ENCODE peak calls at places on chromosomes 3 and 15, in ten cellular contexts. One of them, this sample, is unnamed.

GRCh38 chr3:43161684-43162512 is 56.0 kb upstream of the POMGNT2 start:
- DNase-seq in endothelial cell: no peak
- DNase-seq in ovary: no peak
- DNase-seq in WERI-Rb-1: no peak
- DNase-seq in Peyer's patch: no peak
- DNase-seq in adrenal gland: no peak
- DNase-seq in mesothelial cell of epicardium: no peak
- DNase-seq in BE2C: peak; percentile 39
- DNase-seq in CD4-positive, alpha-beta T cell: no peak
- DNase-seq in GM10248: no peak
- DNase-seq in this sample: peak; percentile 53

GRCh38 chr3:39705351-39705900 is 104.0 kb upstream of the MYRIP start:
- DNase-seq in endothelial cell: no peak
- DNase-seq in ovary: no peak
- DNase-seq in WERI-Rb-1: no peak
- DNase-seq in Peyer's patch: no peak
- DNase-seq in adrenal gland: no peak
- DNase-seq in mesothelial cell of epicardium: no peak
- DNase-seq in BE2C: no peak
- DNase-seq in CD4-positive, alpha-beta T cell: no peak
- DNase-seq in GM10248: no peak
- DNase-seq in this sample: no peak

GRCh38 chr3:196942915-196943277 is 568 bp upstream of the NCBP2 start:
- DNase-seq in endothelial cell: no peak
- DNase-seq in ovary: no peak
- DNase-seq in WERI-Rb-1: no peak
- DNase-seq in Peyer's patch: peak; percentile 71
- DNase-seq in adrenal gland: peak; percentile 35
- DNase-seq in mesothelial cell of epicardium: peak; percentile 47
- DNase-seq in BE2C: no peak
- DNase-seq in CD4-positive, alpha-beta T cell: no peak
- DNase-seq in GM10248: no peak
- DNase-seq in this sample: no peak

GRCh38 chr3:23991236-23992050 is 46.4 kb downstream of the NR1D2 start:
- DNase-seq in endothelial cell: no peak
- DNase-seq in ovary: no peak
- DNase-seq in WERI-Rb-1: no peak
- DNase-seq in Peyer's patch: no peak
- DNase-seq in adrenal gland: no peak
- DNase-seq in mesothelial cell of epicardium: no peak
- DNase-seq in BE2C: peak; percentile 6
- DNase-seq in CD4-positive, alpha-beta T cell: no peak
- DNase-seq in GM10248: no peak
- DNase-seq in this sample: no peak

GRCh38 chr15:67307156-67307555 is 52.6 kb downstream of the IQCH start:
- DNase-seq in endothelial cell: no peak
- DNase-seq in ovary: no peak
- DNase-seq in WERI-Rb-1: no peak
- DNase-seq in Peyer's patch: no peak
- DNase-seq in adrenal gland: no peak
- DNase-seq in mesothelial cell of epicardium: no peak
- DNase-seq in BE2C: no peak
- DNase-seq in CD4-positive, alpha-beta T cell: no peak
- DNase-seq in GM10248: no peak
- DNase-seq in this sample: no peak

GRCh38 chr3:183895296-183895695 is 10.6 kb upstream of the PARL start:
- DNase-seq in endothelial cell: peak; percentile 23
- DNase-seq in ovary: no peak
- DNase-seq in WERI-Rb-1: no peak
- DNase-seq in Peyer's patch: no peak
- DNase-seq in adrenal gland: peak; percentile 43
- DNase-seq in mesothelial cell of epicardium: no peak
- DNase-seq in BE2C: peak; percentile 36
- DNase-seq in CD4-positive, alpha-beta T cell: no peak
- DNase-seq in GM10248: peak; percentile 86
- DNase-seq in this sample: no peak

GRCh38 chr3:45528429-45528828 is 66.1 kb upstream of the LIMD1 start:
- DNase-seq in endothelial cell: no peak
- DNase-seq in ovary: no peak
- DNase-seq in WERI-Rb-1: no peak
- DNase-seq in Peyer's patch: no peak
- DNase-seq in adrenal gland: no peak
- DNase-seq in mesothelial cell of epicardium: no peak
- DNase-seq in BE2C: no peak
- DNase-seq in CD4-positive, alpha-beta T cell: no peak
- DNase-seq in GM10248: no peak
- DNase-seq in this sample: no peak

GRCh38 chr3:124597273-124597672 is 133.0 kb upstream of the UMPS start:
- DNase-seq in endothelial cell: no peak
- DNase-seq in ovary: no peak
- DNase-seq in WERI-Rb-1: no peak
- DNase-seq in Peyer's patch: no peak
- DNase-seq in adrenal gland: no peak
- DNase-seq in mesothelial cell of epicardium: no peak
- DNase-seq in BE2C: peak; percentile 71
- DNase-seq in CD4-positive, alpha-beta T cell: no peak
- DNase-seq in GM10248: no peak
- DNase-seq in this sample: no peak

GRCh38 chr3:100532411-100532810 is 40.0 kb downstream of the TMEM45A start:
- DNase-seq in endothelial cell: no peak
- DNase-seq in ovary: no peak
- DNase-seq in WERI-Rb-1: no peak
- DNase-seq in Peyer's patch: no peak
- DNase-seq in adrenal gland: no peak
- DNase-seq in mesothelial cell of epicardium: no peak
- DNase-seq in BE2C: no peak
- DNase-seq in CD4-positive, alpha-beta T cell: no peak
- DNase-seq in GM10248: no peak
- DNase-seq in this sample: no peak

DNA sequence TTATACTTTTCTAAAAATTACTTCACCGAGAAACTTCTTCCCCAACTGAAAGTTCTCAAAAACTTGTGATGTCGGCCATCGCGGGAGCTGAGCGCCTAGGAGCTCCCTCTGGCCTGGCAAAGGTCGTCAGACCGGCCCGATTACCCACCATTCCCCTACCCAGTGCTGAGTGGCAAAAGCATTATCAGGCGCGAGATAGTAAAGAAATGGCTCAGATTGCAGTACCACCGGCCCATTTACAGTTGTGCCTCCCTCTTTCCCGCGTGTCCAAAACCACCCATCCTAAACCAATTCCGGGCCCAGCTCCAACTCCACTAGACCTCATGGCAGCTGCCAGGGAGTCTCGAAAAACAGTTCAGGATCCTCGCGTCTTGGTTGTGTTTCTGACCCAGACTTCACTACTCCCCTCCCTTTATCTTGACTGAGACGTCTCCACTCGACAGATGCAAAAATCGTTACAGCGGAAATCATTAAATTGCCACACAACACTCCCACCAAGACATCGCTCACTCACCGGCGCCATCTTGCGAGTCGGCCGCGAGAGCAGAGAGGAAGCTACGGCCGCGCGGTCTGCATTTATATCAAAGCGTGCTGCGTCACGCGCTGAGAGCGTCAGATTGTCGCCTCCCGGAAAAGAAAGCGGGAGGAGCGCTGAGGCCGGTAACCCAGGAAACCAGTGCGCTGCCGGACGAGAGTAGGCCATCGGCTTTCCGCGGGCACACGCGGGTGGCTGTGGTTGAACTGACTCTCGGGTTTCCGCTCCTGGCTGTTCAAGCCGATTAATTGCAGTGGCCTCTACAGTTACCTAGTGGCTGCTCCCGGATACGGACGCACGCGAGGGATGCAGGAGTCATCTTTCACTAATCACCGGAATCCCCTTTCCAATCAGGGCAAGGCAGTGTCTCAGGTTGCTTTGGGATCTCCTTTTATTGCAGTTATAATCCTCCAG is at the start of gene RPL22L1:
- DNase-seq in endothelial cell: peak; percentile 88
- DNase-seq in ovary: peak; percentile 93
- DNase-seq in WERI-Rb-1: peak; percentile 97
- DNase-seq in Peyer's patch: peak; percentile 95
- DNase-seq in adrenal gland: peak; percentile 96
- DNase-seq in mesothelial cell of epicardium: peak; percentile 87
- DNase-seq in BE2C: peak; percentile 96
- DNase-seq in CD4-positive, alpha-beta T cell: peak; percentile 90
- DNase-seq in GM10248: peak; percentile 92
- DNase-seq in this sample: peak; percentile 96
- TF ChIP-seq CTCF in endothelial cell: no peak
- TF ChIP-seq CTCF in ovary: no peak
- TF ChIP-seq CTCF in WERI-Rb-1: peak; percentile 6
- TF ChIP-seq CTCF in Peyer's patch: no peak
- TF ChIP-seq CTCF in adrenal gland: no peak
- TF ChIP-seq CTCF in mesothelial cell of epicardium: no peak
- TF ChIP-seq CTCF in BE2C: peak; percentile 7
- TF ChIP-seq CTCF in CD4-positive, alpha-beta T cell: peak; percentile 12
- TF ChIP-seq CTCF in GM10248: peak; percentile 19
- TF ChIP-seq CTCF in this sample: no peak

GRCh38 chr3:17314171-17314570 is 428.3 kb downstream of the TBC1D5 start:
- DNase-seq in endothelial cell: no peak
- DNase-seq in ovary: no peak
- DNase-seq in WERI-Rb-1: no peak
- DNase-seq in Peyer's patch: no peak
- DNase-seq in adrenal gland: no peak
- DNase-seq in mesothelial cell of epicardium: no peak
- DNase-seq in BE2C: no peak
- DNase-seq in CD4-positive, alpha-beta T cell: no peak
- DNase-seq in GM10248: no peak
- DNase-seq in this sample: no peak

GRCh38 chr3:17310983-17311382 is 426.2 kb downstream of the PLCL2 start:
- DNase-seq in endothelial cell: no peak
- DNase-seq in ovary: no peak
- DNase-seq in WERI-Rb-1: no peak
- DNase-seq in Peyer's patch: no peak
- DNase-seq in adrenal gland: no peak
- DNase-seq in mesothelial cell of epicardium: no peak
- DNase-seq in BE2C: no peak
- DNase-seq in CD4-positive, alpha-beta T cell: no peak
- DNase-seq in GM10248: no peak
- DNase-seq in this sample: no peak

GRCh38 chr3:17313746-17314145 is 428.7 kb downstream of the TBC1D5 start:
- DNase-seq in endothelial cell: no peak
- DNase-seq in ovary: no peak
- DNase-seq in WERI-Rb-1: no peak
- DNase-seq in Peyer's patch: no peak
- DNase-seq in adrenal gland: no peak
- DNase-seq in mesothelial cell of epicardium: no peak
- DNase-seq in BE2C: no peak
- DNase-seq in CD4-positive, alpha-beta T cell: no peak
- DNase-seq in GM10248: no peak
- DNase-seq in this sample: no peak

GRCh38 chr3:17320266-17320665 is 422.2 kb downstream of the TBC1D5 start:
- DNase-seq in endothelial cell: no peak
- DNase-seq in ovary: no peak
- DNase-seq in WERI-Rb-1: no peak
- DNase-seq in Peyer's patch: no peak
- DNase-seq in adrenal gland: no peak
- DNase-seq in mesothelial cell of epicardium: no peak
- DNase-seq in BE2C: no peak
- DNase-seq in CD4-positive, alpha-beta T cell: no peak
- DNase-seq in GM10248: no peak
- DNase-seq in this sample: no peak

DNA sequence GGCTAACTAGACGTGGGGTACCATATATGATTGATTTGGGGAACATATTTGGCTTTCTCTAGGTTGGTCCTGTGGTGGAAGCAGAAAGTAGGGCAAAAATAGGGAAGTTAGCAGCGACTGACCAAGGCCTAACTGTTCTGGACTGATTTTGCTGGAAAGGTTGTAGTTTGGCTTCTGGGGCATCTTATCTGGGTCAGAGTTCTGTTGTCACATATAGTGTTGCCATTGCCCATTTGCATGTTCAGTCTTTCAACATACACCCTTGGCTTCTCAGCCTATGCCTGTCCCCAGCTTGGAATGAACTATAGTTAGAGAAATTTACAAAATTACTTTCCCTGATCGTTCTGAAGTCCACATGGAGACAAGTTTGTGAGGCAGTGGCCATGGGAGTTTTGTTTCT is 426.5 kb downstream of the TBC1D5 start:
- DNase-seq in endothelial cell: no peak
- DNase-seq in ovary: no peak
- DNase-seq in WERI-Rb-1: no peak
- DNase-seq in Peyer's patch: no peak
- DNase-seq in adrenal gland: no peak
- DNase-seq in mesothelial cell of epicardium: no peak
- DNase-seq in BE2C: no peak
- DNase-seq in CD4-positive, alpha-beta T cell: no peak
- DNase-seq in GM10248: no peak
- DNase-seq in this sample: no peak
- TF ChIP-seq CTCF in endothelial cell: no peak
- TF ChIP-seq CTCF in ovary: no peak
- TF ChIP-seq CTCF in WERI-Rb-1: no peak
- TF ChIP-seq CTCF in Peyer's patch: no peak
- TF ChIP-seq CTCF in adrenal gland: no peak
- TF ChIP-seq CTCF in mesothelial cell of epicardium: no peak
- TF ChIP-seq CTCF in BE2C: no peak
- TF ChIP-seq CTCF in CD4-positive, alpha-beta T cell: no peak
- TF ChIP-seq CTCF in GM10248: no peak
- TF ChIP-seq CTCF in this sample: no peak

DNA sequence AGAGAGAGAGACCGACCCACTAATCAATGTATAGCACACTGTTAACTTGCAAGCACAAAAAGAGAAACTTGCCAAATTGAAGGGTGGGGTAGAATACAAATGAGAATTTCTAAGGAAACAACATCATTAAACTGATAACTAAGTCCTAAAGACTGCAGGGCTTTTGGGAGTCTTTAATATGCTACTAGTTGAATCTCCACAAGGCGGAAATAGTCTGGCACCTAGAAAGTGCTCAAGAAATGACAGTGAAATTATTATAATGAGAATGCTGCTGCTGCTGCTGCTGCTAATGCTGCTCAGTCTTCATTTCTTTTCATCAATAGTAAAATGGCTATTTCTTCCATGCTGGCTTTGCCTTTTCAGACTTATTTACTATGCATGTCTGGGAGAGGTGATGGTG is 91.8 kb downstream of the BTD start:
- DNase-seq in endothelial cell: no peak
- DNase-seq in ovary: no peak
- DNase-seq in WERI-Rb-1: no peak
- DNase-seq in Peyer's patch: no peak
- DNase-seq in adrenal gland: no peak
- DNase-seq in mesothelial cell of epicardium: no peak
- DNase-seq in BE2C: no peak
- DNase-seq in CD4-positive, alpha-beta T cell: no peak
- DNase-seq in GM10248: no peak
- DNase-seq in this sample: no peak
- TF ChIP-seq CTCF in endothelial cell: no peak
- TF ChIP-seq CTCF in ovary: no peak
- TF ChIP-seq CTCF in WERI-Rb-1: no peak
- TF ChIP-seq CTCF in Peyer's patch: no peak
- TF ChIP-seq CTCF in adrenal gland: no peak
- TF ChIP-seq CTCF in mesothelial cell of epicardium: no peak
- TF ChIP-seq CTCF in BE2C: no peak
- TF ChIP-seq CTCF in CD4-positive, alpha-beta T cell: no peak
- TF ChIP-seq CTCF in GM10248: no peak
- TF ChIP-seq CTCF in this sample: peak; percentile 51

DNA sequence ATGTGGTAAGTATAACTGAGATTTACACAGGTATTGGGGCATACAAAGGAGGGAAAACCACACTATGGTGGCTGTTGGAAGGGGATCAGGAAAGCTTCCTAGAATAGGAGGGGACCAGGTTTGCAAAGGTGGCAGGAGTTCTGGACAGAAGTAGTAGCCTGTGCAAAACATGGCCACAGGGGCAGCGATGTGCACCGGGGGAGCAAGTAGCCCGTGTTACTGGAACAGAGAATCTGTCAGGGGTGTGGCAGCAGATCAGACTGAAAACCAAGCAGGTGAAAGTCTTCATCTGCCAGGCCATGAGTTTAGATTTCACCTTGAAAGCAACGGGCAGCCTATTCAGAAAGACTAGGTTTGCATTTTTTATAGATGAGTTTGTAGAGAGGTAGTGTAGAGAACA is 182.3 kb upstream of the LPP start:
- DNase-seq in endothelial cell: no peak
- DNase-seq in ovary: no peak
- DNase-seq in WERI-Rb-1: no peak
- DNase-seq in Peyer's patch: no peak
- DNase-seq in adrenal gland: no peak
- DNase-seq in mesothelial cell of epicardium: no peak
- DNase-seq in BE2C: no peak
- DNase-seq in CD4-positive, alpha-beta T cell: no peak
- DNase-seq in GM10248: no peak
- DNase-seq in this sample: no peak
- TF ChIP-seq CTCF in endothelial cell: no peak
- TF ChIP-seq CTCF in ovary: no peak
- TF ChIP-seq CTCF in WERI-Rb-1: no peak
- TF ChIP-seq CTCF in Peyer's patch: no peak
- TF ChIP-seq CTCF in adrenal gland: no peak
- TF ChIP-seq CTCF in mesothelial cell of epicardium: no peak
- TF ChIP-seq CTCF in BE2C: no peak
- TF ChIP-seq CTCF in CD4-positive, alpha-beta T cell: no peak
- TF ChIP-seq CTCF in GM10248: no peak
- TF ChIP-seq CTCF in this sample: no peak